ENCODE peak calls at places on chromosome 3, in seven cellular contexts. Z is fibroblast of villous mesenchyme, Y is progenitor cell of endocrine pancreas, V is brain microvascular endothelial cell, B is IMR-90, L is ovary, D is nephron progenitor cell. A is an unnamed sample.

GRCh38 chr3:2099779-2100191 is 1.1 kb downstream of the CNTN4 start:
- DNase-seq in Z (peak), Y (no peak), V (no peak), B (no peak), L (no peak), D (peak), A (no peak)

GRCh38 chr3:61541694-61542093 is 19.7 kb upstream of the PTPRG start:
- DNase-seq in Z (no peak), Y (no peak), V (no peak), B (no peak), L (no peak), D (no peak), A (no peak)

GRCh38 chr3:123883111-123883510 is 1.0 kb downstream of the MYLK start:
- DNase-seq in Z (no peak), Y (no peak), V (no peak), B (no peak), L (no peak), D (no peak), A (no peak)

GRCh38 chr3:129399895-129400357 is 28.5 kb downstream of the EFCAB12 start:
- DNase-seq in Z (no peak), Y (no peak), V (no peak), B (no peak), L (peak), D (no peak), A (no peak)

GRCh38 chr3:55064164-55064563 is 136.3 kb upstream of the LRTM1 start:
- DNase-seq in Z (no peak), Y (no peak), V (no peak), B (no peak), L (no peak), D (no peak), A (no peak)

GRCh38 chr3:151305081-151305777 is 11.4 kb downstream of the GPR87 start:
- DNase-seq in Z (peak), Y (peak), V (peak), B (peak), L (no peak), D (no peak), A (no peak)

GRCh38 chr3:150699068-150699635 is 4.6 kb downstream of the ERICH6 start:
- DNase-seq in Z (peak), Y (no peak), V (peak), B (peak), L (no peak), D (no peak), A (no peak)

GRCh38 chr3:71868891-71869290 is 83.9 kb upstream of the PROK2 start:
- DNase-seq in Z (no peak), Y (no peak), V (no peak), B (no peak), L (no peak), D (no peak), A (peak)

GRCh38 chr3:187913617-187914033 is 168.4 kb upstream of the BCL6 start:
- DNase-seq in Z (peak), Y (no peak), V (peak), B (peak), L (no peak), D (no peak), A (no peak)

GRCh38 chr3:56926513-56927282 is 124.9 kb upstream of the ARHGEF3 start:
- DNase-seq in Z (peak), Y (no peak), V (peak), B (peak), L (no peak), D (no peak), A (peak)

GRCh38 chr3:136473716-136474326 is 223.7 kb downstream of the PCCB start:
- DNase-seq in Z (peak), Y (no peak), V (peak), B (peak), L (no peak), D (no peak), A (no peak)

GRCh38 chr3:186680869-186681268 is 15.1 kb downstream of the HRG start:
- DNase-seq in Z (no peak), Y (no peak), V (no peak), B (no peak), L (no peak), D (no peak), A (no peak)

GRCh38 chr3:83928391-83928790 is 1030.4 kb upstream of the CADM2 start:
- DNase-seq in Z (no peak), Y (no peak), V (no peak), B (no peak), L (no peak), D (no peak), A (peak)

GRCh38 chr3:51384145-51384729 is 854 bp upstream of the MANF start:
- DNase-seq in Z (peak), Y (peak), V (peak), B (no peak), L (peak), D (peak), A (no peak)

GRCh38 chr3:129281726-129282125 is 3.1 kb downstream of the HMCES start:
- DNase-seq in Z (no peak), Y (no peak), V (no peak), B (no peak), L (no peak), D (no peak), A (no peak)

GRCh38 chr3:129224984-129225393 is 24.4 kb upstream of the COPG1 start:
- DNase-seq in Z (peak), Y (no peak), V (peak), B (peak), L (peak), D (no peak), A (peak)

GRCh38 chr3:184334470-184335158 is 2.8 kb upstream of the FAM131A start:
- DNase-seq in Z (peak), Y (no peak), V (peak), B (peak), L (no peak), D (no peak), A (peak)

GRCh38 chr3:124592658-124593441 is 137.4 kb upstream of the UMPS start:
- DNase-seq in Z (no peak), Y (peak), V (no peak), B (no peak), L (no peak), D (no peak), A (no peak)

GRCh38 chr3:11995061-11995460 is 9.1 kb upstream of the SYN2 start:
- DNase-seq in Z (no peak), Y (no peak), V (no peak), B (no peak), L (no peak), D (peak), A (peak)

GRCh38 chr3:111585214-111585613 is 9.9 kb downstream of the ZBED2 start:
- DNase-seq in Z (no peak), Y (no peak), V (no peak), B (peak), L (no peak), D (no peak), A (no peak)

GRCh38 chr3:123540285-123540684 is 44.6 kb downstream of the HACD2 start:
- DNase-seq in Z (no peak), Y (no peak), V (no peak), B (peak), L (no peak), D (no peak), A (no peak)

GRCh38 chr3:151976211-151977050 is 103.0 kb downstream of the SUCNR1 start:
- DNase-seq in Z (peak), Y (no peak), V (peak), B (peak), L (no peak), D (no peak), A (no peak)

GRCh38 chr3:194267744-194268658 is 83.1 kb downstream of the CPN2 start:
- DNase-seq in Z (no peak), Y (no peak), V (no peak), B (peak), L (peak), D (no peak), A (no peak)

GRCh38 chr3:194268659-194269487 is 82.3 kb downstream of the CPN2 start:
- DNase-seq in Z (no peak), Y (no peak), V (no peak), B (no peak), L (peak), D (no peak), A (no peak)

GRCh38 chr3:194270627-194271458 is 80.3 kb downstream of the CPN2 start:
- DNase-seq in Z (peak), Y (no peak), V (no peak), B (no peak), L (peak), D (peak), A (peak)

GRCh38 chr3:194271459-194272035 is 79.6 kb downstream of the CPN2 start:
- DNase-seq in Z (no peak), Y (no peak), V (no peak), B (no peak), L (no peak), D (no peak), A (no peak)

GRCh38 chr3:194269610-194270145 is 81.5 kb downstream of the CPN2 start:
- DNase-seq in Z (peak), Y (no peak), V (peak), B (no peak), L (peak), D (peak), A (no peak)
- TF ChIP-seq CTCF in Z (peak), Y (peak), V (peak), B (peak), L (peak), D (no peak), A (no peak)

DNA sequence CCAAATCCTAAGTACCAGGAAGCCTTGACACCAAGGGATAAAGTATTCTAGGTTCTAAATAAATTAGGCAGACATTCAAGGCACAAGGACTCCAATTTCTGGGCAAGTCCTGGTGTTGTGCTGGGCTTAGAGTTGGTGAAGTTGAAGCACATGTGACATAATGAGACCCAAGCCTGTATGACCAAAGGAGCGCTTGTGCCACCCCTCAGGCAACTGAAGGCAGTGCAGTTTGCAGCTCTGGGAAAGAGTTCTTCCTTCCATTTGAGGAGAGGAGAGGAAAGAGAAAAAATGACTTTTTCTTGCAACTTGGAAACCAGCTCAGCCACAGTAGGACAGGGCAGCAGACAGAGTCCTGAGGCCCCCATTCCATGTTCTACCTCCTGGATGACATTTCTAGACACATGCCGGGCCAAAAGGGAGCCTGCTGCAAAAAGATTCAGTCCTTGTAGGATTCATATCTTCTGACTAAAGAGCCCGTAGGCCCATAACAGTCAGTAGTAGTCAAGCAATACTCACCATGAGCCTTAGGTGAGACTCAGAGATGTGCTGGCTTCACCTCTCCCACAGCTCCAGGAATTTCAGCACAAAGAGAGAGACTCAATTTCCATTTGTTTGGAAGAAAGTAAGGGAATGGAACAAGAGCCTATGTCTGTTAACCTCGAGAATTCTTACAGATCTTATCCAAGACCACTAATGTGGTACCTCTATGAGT is 588.8 kb upstream of the BCHE start:
- DNase-seq in Z (no peak), Y (no peak), V (no peak), B (no peak), L (no peak), D (no peak), A (no peak)
- TF ChIP-seq CTCF in Z (no peak), Y (peak), V (peak), B (no peak), L (no peak), D (no peak), A (no peak)

DNA sequence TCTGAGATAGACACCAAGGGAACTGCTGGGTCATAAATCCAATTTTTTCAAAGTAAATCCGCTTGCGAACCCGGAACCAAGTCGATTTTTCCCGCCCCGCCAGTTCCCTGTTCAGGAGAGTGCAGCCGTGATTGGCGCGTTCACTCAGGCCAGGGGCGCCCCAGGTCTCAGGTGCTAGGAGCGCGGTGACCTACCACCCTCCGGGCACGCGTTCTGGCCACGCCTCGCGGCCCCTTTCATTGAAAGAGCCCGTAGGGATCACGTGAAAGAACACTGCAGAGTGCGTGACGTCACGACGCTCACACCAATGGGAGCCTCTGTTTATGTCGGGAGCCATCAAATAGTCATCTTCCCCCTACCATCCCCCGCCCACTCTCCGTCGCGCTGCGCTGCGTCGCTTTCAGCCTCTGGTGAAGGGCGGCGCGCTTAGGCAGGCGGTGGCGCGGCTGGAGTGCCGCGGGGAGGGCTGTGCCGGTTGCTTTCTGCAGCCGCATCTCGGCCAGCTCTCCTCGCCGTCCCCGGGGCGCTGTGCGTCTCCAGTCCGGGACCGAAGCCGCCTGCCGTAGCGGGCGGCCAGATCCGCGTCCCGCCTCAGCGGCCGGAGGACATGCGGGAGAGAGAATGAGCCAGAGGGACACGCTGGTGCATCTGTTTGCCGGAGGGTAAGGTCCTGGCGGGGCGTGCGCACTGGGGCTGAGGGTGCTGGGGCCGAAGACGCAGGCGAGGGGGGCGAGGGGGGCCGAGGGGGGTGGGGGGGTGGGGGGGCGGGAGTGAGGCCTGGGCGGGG is at the start of gene SLC25A36:
- DNase-seq in Z (peak), Y (peak), V (peak), B (peak), L (peak), D (peak), A (peak)
- TF ChIP-seq CTCF in Z (no peak), Y (no peak), V (no peak), B (no peak), L (peak), D (no peak), A (no peak)

DNA sequence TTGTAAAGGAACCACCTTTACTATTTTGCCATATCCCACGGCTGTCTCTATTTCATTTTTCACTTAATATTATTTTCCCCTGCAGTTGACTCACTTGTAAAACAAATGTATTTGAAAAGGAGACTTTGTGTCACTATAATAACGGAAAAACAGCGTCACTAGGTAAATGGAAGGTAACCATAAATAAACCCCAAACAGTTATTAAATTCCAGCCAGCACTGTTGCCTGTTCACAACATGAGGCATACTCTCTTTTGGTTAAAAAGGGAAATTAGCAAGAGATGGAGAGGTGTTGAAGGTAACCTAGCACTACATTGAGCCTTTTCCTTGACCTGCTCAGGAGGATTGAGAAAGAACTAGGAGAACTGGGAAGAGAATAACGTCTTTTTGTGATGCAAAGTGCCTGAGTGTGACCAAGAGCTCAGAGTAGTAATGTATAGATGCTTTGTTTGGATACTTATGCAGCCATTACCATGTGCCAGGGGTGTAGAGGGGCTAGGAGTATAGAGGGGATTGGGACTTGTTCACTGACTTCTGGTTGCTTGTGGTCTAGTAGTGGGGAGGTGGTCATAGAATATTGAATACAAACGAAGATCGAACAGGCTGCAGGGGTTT is 19.6 kb downstream of the FLNB start:
- DNase-seq in Z (no peak), Y (no peak), V (no peak), B (no peak), L (no peak), D (no peak), A (no peak)
- TF ChIP-seq CTCF in Z (no peak), Y (no peak), V (no peak), B (no peak), L (no peak), D (no peak), A (no peak)

DNA sequence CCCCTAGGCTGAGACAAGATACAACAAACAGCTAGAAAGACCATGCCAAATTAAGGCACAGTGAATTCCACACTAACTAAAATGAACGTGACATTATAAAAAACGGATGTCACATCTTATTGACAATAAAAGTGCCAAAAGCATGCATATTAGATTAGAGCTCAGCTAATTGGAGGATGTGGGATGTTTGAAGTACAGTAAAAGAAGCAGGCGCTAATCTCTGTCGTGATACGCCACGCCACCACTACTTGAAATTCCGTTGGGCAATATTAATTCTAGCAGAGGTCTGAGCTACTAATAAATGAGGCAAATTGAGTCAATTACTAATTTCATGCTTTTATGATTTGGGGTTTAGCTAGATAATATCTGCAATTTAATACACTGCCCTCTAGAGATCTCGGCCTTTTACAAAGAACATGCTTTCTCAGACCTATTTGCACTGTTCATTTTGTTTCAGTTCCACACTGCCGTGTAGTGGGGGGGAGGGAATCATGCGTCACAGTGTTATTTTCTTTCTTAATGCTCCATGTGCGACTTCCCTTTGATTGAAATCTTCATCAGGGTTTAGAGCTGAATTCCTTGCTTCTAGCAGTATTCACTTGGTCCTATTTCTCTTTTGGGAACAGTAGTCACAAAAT is 52.9 kb upstream of the ROBO2 start:
- DNase-seq in Z (no peak), Y (no peak), V (no peak), B (no peak), L (no peak), D (no peak), A (peak)
- TF ChIP-seq CTCF in Z (no peak), Y (no peak), V (no peak), B (no peak), L (no peak), D (no peak), A (peak)

DNA sequence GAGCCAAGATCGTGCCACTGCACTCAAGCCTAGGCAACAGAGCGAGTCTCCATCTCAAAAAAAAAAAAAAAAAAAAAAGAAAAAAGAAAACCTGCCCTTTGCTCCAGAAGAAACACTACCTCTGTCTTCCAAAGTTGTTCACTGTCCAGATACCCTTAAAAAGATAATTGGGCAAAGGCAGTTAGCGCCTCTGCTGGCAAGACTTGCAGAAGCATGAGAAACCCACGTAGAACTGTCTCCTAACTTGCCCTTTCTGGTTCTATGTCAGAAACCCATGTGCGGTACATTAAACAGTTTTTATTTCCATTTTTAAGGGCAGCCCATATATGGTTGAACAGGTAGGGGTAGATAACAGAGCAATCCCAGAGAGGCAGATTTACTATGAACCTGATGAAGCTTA is 1026.4 kb downstream of the ROBO2 start:
- DNase-seq in Z (no peak), Y (no peak), V (no peak), B (no peak), L (no peak), D (no peak), A (no peak)
- TF ChIP-seq CTCF in Z (no peak), Y (no peak), V (peak), B (no peak), L (no peak), D (no peak), A (peak)

DNA sequence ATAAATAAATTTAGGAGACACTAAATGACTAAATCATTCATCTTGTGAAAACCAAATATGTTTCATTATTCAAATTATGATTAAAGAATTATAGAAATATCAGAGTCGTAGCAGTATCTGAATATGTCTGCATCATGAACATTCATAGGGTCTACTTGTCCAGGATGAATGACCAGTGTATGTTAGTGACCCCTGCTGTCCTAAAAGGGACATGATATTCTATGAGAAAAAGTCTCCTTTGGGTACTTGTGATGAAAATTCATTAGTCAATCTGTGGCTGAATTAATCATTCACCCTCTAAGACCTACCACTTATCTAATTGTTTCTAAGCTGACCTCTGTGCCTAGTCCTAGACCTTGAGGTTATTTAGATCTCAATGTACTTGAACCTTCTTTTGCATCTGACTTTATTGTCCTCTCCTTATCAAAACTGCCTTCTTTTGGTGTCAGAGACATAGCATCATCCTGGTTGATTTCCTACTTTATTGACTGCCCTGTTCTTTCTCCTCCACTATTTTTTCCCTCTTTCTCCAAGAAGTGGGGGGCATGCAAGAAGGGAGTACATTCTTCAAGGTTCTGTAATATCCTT is 799.3 kb downstream of the DIPK2A start:
- DNase-seq in Z (peak), Y (no peak), V (peak), B (peak), L (no peak), D (no peak), A (no peak)
- TF ChIP-seq CTCF in Z (peak), Y (peak), V (peak), B (peak), L (no peak), D (peak), A (peak)

GRCh38 chr3:44926921-44927320 is 49.1 kb downstream of the ZDHHC3 start:
- DNase-seq in Z (no peak), Y (no peak), V (no peak), B (no peak), L (no peak), D (no peak), A (no peak)
- TF ChIP-seq CTCF in Z (no peak), Y (no peak), V (no peak), B (no peak), L (no peak), D (no peak), A (no peak)

GRCh38 chr3:13614607-13615006 is 65.7 kb downstream of the FBLN2 start:
- DNase-seq in Z (no peak), Y (no peak), V (no peak), B (no peak), L (no peak), D (no peak), A (no peak)
- TF ChIP-seq CTCF in Z (no peak), Y (no peak), V (no peak), B (no peak), L (no peak), D (no peak), A (no peak)